ENCODE peak calls at places on chromosome 6, in five cellular contexts. E, Y, T, X and S are unnamed samples.

GRCh38 chr6:155181498-155181897 is 82.3 kb upstream of the CLDN20 start:
- DNase-seq in E (no peak), Y (no peak), T (no peak), X (no peak), S (no peak)

GRCh38 chr6:55773620-55774019 is 101.8 kb downstream of the BMP5 start:
- DNase-seq in E (no peak), Y (no peak), T (no peak), X (no peak), S (no peak)

GRCh38 chr6:30345852-30346251 is 896 bp downstream of the RPP21 start:
- DNase-seq in E (no peak), Y (no peak), T (no peak), X (no peak), S (no peak)

GRCh38 chr6:144215402-144215931 is 65.2 kb downstream of the STX11 start:
- DNase-seq in E (no peak), Y (no peak), T (no peak), X (no peak), S (peak)

GRCh38 chr6:134427721-134428120 is 109.8 kb upstream of the SGK1 start:
- DNase-seq in E (no peak), Y (no peak), T (no peak), X (no peak), S (no peak)

GRCh38 chr6:107447663-107448216 is 11.6 kb downstream of the PDSS2 start:
- DNase-seq in E (no peak), Y (no peak), T (no peak), X (no peak), S (no peak)

GRCh38 chr6:154501287-154501868 is 9.1 kb downstream of the CNKSR3 start:
- DNase-seq in E (no peak), Y (no peak), T (no peak), X (no peak), S (no peak)

GRCh38 chr6:116218172-116218633 is 35.7 kb downstream of the TSPYL4 start:
- DNase-seq in E (no peak), Y (no peak), T (no peak), X (no peak), S (no peak)

GRCh38 chr6:56749632-56750151 is 107.0 kb upstream of the DST start:
- DNase-seq in E (no peak), Y (no peak), T (no peak), X (no peak), S (no peak)

GRCh38 chr6:29847871-29848630 is 20.4 kb downstream of the HLA-G start:
- DNase-seq in E (no peak), Y (peak), T (peak), X (peak), S (peak)

GRCh38 chr6:30450908-30451818 is 38.1 kb upstream of the HLA-E start:
- DNase-seq in E (no peak), Y (no peak), T (peak), X (no peak), S (peak)

GRCh38 chr6:70033781-70034180 is 167.4 kb downstream of the COL19A1 start:
- DNase-seq in E (no peak), Y (no peak), T (no peak), X (no peak), S (no peak)

GRCh38 chr6:137883400-137883888 is 16.4 kb downstream of the TNFAIP3 start:
- DNase-seq in E (no peak), Y (no peak), T (no peak), X (no peak), S (peak)

GRCh38 chr6:125722886-125723285 is 26.5 kb upstream of the HEY2 start:
- DNase-seq in E (no peak), Y (no peak), T (no peak), X (no peak), S (no peak)

GRCh38 chr6:44739163-44739562 is 351.7 kb downstream of the CDC5L start:
- DNase-seq in E (no peak), Y (no peak), T (no peak), X (no peak), S (no peak)

GRCh38 chr6:21325201-21325856 is 268.2 kb upstream of the SOX4 start:
- DNase-seq in E (no peak), Y (peak), T (no peak), X (no peak), S (no peak)

GRCh38 chr6:93088675-93089575 is 330.4 kb downstream of the EPHA7 start:
- DNase-seq in E (no peak), Y (no peak), T (no peak), X (no peak), S (no peak)

GRCh38 chr6:31619805-31620585 is 520 bp upstream of the PRRC2A start:
- DNase-seq in E (peak), Y (peak), T (peak), X (peak), S (peak)

DNA sequence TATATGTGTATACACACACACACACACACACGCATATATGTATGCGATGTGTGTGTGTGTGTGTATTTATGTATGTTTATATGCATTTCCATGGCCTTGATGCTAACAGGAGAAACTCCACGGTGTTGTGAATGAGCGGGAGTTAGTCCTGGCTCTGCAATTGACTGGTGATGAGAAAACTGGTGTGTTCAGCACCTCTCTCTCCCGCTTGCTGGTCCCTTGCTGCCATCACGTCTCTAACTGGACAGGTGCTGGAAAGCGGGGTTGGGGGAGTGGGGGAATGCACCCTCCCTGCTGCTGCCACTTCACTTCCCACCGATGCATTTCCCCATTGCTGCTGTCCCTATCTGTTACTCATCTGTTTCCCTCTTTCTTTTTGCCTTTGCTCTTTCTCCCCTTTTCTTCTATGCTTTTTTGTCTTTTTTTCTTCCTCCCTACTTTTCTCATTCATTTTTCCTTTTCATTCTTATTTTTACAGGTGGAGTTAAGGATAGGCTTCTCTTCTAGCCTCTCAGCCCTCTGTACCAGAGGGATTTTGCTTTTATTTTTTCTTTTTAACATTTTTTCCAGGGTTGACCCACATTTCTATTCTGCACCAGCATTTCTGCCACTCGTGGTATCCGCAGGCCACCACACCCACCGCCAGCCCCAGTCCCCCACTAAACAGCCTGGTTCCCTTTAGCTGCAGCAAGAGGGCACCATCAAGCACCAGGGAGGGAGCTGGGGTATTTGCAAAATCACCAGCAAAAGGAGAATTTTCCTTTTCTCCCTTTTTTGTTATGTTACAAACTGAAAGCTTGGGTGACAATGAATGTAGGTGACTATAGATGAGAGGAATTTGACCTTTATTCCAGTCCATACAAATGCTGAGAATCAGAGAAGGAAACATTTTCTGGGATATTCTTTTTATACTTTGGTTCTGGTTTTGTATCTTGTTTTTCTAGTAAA is 115.6 kb downstream of the TCP11 start:
- DNase-seq in E (no peak), Y (no peak), T (peak), X (no peak), S (no peak)
- TF ChIP-seq CTCF in E (peak), Y (no peak), T (no peak), X (no peak), S (no peak)

GRCh38 chr6:170058878-170059485 is 231.9 kb downstream of the DLL1 start:
- DNase-seq in E (no peak), Y (no peak), T (no peak), X (no peak), S (no peak)

GRCh38 chr6:170053966-170054661 is 236.8 kb downstream of the DLL1 start:
- DNase-seq in E (no peak), Y (no peak), T (no peak), X (peak), S (no peak)

GRCh38 chr6:170056329-170056728 is 234.5 kb downstream of the DLL1 start:
- DNase-seq in E (no peak), Y (no peak), T (no peak), X (peak), S (no peak)

GRCh38 chr6:170057034-170057734 is 233.7 kb downstream of the DLL1 start:
- DNase-seq in E (no peak), Y (no peak), T (no peak), X (peak), S (no peak)

DNA sequence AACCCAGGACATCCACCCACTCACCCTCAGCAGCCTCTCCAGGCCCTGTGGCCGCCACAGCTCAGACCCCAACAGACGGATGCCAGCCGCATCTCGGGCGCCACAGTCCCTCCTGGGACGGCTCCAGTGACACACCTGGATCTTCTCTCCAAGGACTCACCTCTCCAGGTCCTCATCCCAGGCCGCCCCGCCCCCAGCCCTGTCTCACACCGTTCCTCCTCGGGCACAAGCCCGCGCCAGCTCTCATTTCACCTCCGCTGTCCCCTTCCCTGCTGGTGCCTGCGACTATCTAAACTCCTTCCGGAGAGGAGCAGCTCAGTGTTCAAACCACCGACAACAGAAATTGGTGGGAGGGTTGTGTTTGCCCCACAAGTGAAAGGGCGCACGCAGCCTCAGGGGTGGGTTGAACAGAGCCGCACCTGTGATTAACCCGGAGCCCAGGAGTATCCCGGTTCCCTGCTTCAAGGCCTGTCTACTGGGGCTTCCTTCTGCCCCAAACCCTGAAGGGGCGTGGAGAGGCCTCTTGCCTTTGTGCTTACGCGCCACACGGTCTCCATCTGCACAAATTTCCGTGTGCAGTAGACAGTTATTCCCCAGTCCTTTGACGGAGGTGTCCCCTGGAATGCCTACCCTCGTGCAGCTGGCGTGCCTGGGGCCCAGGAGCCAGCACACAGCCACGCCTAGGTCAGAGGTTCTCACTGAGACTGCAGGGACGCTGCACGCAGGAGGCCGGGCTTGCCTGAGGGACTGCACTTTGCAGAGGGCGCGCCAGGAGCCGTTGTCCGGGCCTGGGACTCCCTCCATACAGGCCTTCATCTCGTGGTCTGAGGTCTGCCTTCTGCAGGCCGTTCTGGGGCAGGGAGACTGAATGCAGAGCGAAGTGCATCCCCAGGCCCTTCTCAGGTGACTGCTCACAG is 232.7 kb downstream of the DLL1 start:
- DNase-seq in E (no peak), Y (no peak), T (no peak), X (peak), S (no peak)
- TF ChIP-seq CTCF in E (no peak), Y (no peak), T (no peak), X (no peak), S (no peak)

DNA sequence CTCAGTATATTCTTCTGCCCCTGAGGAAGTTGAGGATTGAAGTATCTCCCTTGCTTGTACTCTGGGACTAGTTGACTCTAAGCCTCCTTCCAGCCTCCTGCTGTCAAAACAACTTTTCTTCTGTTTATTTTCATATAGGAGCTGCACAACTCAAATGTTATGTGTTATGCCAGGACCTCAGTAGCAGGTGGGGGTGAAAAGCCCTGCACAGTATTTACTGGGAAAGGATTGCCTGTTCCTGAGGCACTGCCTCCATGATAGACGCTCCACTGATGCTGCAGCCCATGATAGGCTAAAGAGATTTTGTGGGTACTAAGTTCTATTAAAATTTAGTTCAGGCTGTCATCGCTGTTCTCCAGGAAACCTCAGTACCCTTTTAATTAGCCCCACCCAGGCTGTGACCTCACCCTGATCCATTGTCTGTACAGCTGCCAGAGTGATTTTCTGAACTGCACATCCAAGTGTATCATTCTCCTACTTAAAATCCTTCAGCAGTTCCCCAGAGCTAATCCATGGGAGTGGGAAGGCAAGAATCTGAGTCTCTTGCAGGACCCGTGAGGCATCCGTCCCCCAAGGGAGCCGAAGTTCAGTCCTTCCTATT is 52.0 kb downstream of the CARMIL1 start:
- DNase-seq in E (no peak), Y (no peak), T (no peak), X (no peak), S (no peak)
- TF ChIP-seq CTCF in E (no peak), Y (no peak), T (no peak), X (no peak), S (no peak)

DNA sequence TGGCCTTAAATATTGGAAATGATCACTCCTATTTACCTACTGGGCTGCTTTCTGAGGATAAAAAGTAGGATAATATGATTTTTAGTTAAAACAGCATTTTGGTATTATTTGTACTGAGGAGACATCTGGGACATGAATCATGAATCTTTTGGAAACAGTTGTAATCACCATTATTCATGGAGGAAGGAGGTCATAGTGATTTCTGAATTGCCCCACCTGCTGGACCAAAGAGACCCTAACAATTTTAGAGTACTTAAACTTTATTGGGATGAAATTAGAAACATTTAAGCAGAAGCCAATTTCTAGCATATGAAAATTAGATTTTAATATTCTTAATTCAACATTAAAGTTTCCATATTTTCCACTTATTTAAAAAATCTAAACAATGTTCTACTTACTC is 108.4 kb upstream of the SIM1 start:
- DNase-seq in E (peak), Y (no peak), T (no peak), X (no peak), S (no peak)
- TF ChIP-seq CTCF in E (peak), Y (peak), T (peak), X (peak), S (no peak)

GRCh38 chr6:160137989-160138835 is 16.6 kb downstream of the SLC22A1 start:
- DNase-seq in E (peak), Y (peak), T (peak), X (no peak), S (peak)
- TF ChIP-seq CTCF in E (peak), Y (peak), T (peak), X (peak), S (peak)

GRCh38 chr6:136249811-136250685 is at the start of gene MTFR2:
- DNase-seq in E (peak), Y (peak), T (peak), X (peak), S (peak)
- TF ChIP-seq CTCF in E (no peak), Y (no peak), T (no peak), X (no peak), S (no peak)

DNA sequence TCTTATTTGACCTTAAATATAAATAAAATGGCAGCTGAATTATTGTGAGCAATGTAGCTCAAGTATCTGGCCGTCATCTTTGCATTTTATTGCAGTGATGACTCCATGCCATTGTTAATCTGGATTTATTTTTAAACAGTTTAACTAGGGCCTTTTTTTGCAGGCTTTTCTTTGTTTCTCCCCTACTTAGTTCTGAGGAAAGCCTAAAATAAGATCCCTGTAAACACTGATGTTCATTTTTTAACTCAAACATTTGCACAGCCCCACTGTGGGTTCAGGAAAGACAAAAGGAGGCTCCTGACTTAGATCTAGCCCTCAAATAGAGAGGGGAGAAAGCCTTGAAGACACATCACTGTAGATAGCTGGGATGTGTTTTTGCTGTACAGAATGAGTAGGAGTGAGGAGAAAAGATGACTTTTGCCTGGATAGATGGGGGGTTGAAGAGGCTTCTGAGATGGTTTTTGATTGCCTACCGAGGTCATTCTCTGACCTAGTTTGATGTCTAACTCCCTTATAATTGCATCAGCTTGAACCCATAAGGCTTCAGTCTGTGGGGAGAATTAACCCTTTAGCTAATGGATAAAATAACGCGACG is 69.3 kb downstream of the PLEKHG1 start:
- DNase-seq in E (no peak), Y (no peak), T (no peak), X (no peak), S (no peak)
- TF ChIP-seq CTCF in E (no peak), Y (no peak), T (no peak), X (no peak), S (no peak)

DNA sequence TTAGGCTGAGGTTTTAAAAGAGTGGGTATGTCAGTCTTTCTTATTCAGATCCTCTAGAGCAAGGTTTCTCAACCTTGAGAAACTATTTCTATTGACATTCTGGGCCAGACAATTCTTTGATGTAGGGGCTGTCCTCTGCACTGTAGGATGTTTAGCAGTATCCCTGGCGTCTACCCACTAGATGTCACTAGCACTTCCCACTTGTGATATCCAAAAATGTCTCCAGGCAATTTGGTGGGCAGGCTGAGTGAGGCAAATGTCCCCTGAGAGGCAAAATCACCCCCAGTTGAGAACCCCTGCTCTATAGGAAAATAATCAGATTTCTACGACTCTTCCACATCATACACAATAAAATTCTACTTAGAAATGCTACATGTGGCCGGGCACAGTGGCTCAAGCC is 7.7 kb upstream of the ZKSCAN8 start:
- DNase-seq in E (no peak), Y (no peak), T (no peak), X (no peak), S (peak)
- TF ChIP-seq CTCF in E (peak), Y (peak), T (no peak), X (peak), S (no peak)